ENCODE peak calls at places on chromosomes 16 and 17, in eight cellular contexts. O is CD8-positive, alpha-beta T cell; M is stomach; H is psoas muscle; V is fibroblast of pulmonary artery; X is OCI-LY7; G is IMR-90; N is left ventricle myocardium inferior. C is an unnamed sample.

GRCh38 chr17:17108681-17109049 is 66.4 kb downstream of the MPRIP start:
- DNase-seq in O (no peak), M (peak), H (no peak), V (no peak), X (no peak), G (no peak), N (peak), C (no peak)

GRCh38 chr16:78987676-78988075 is 612.9 kb downstream of the MAF start:
- DNase-seq in O (no peak), M (no peak), H (no peak), V (no peak), X (no peak), G (no peak), N (no peak), C (no peak)

GRCh38 chr17:68327823-68328557 is 36.7 kb downstream of the ARSG start:
- DNase-seq in O (no peak), M (no peak), H (no peak), V (no peak), X (no peak), G (no peak), N (no peak), C (no peak)

GRCh38 chr16:6643083-6643686 is 689.5 kb upstream of the RBFOX1 start:
- DNase-seq in O (no peak), M (peak), H (no peak), V (peak), X (peak), G (peak), N (no peak), C (peak)

GRCh38 chr17:39110435-39111136 is 40.9 kb downstream of the PLXDC1 start:
- DNase-seq in O (no peak), M (peak), H (no peak), V (no peak), X (no peak), G (no peak), N (no peak), C (no peak)

GRCh38 chr16:85286066-85286712 is 173.9 kb upstream of the CIBAR2 start:
- DNase-seq in O (no peak), M (peak), H (peak), V (peak), X (no peak), G (peak), N (peak), C (no peak)

GRCh38 chr16:8474576-8474975 is 115.7 kb downstream of the TMEM114 start:
- DNase-seq in O (no peak), M (no peak), H (no peak), V (no peak), X (no peak), G (no peak), N (no peak), C (no peak)

GRCh38 chr16:12896562-12896961 is 4.8 kb upstream of the SHISA9 start:
- DNase-seq in O (no peak), M (no peak), H (no peak), V (peak), X (peak), G (no peak), N (no peak), C (peak)

GRCh38 chr16:49431040-49431439 is 57.4 kb downstream of the C16orf78 start:
- DNase-seq in O (no peak), M (no peak), H (no peak), V (no peak), X (no peak), G (no peak), N (no peak), C (no peak)

GRCh38 chr16:66714659-66715307 is 18.2 kb upstream of the CMTM4 start:
- DNase-seq in O (no peak), M (no peak), H (no peak), V (no peak), X (no peak), G (no peak), N (no peak), C (no peak)

GRCh38 chr17:40956401-40957254 is 10.1 kb downstream of the KRT39 start:
- DNase-seq in O (no peak), M (no peak), H (no peak), V (peak), X (no peak), G (peak), N (no peak), C (no peak)

GRCh38 chr17:80820331-80820730 is 171.3 kb upstream of the CHMP6 start:
- DNase-seq in O (no peak), M (no peak), H (no peak), V (no peak), X (no peak), G (no peak), N (no peak), C (no peak)

GRCh38 chr17:80968602-80969029 is 23.0 kb upstream of the CHMP6 start:
- DNase-seq in O (no peak), M (no peak), H (peak), V (no peak), X (no peak), G (peak), N (no peak), C (no peak)

GRCh38 chr16:7545251-7545650 is 212.6 kb downstream of the RBFOX1 start:
- DNase-seq in O (no peak), M (no peak), H (no peak), V (no peak), X (no peak), G (no peak), N (no peak), C (no peak)

GRCh38 chr17:37729905-37730304 is 15.0 kb downstream of the HNF1B start:
- DNase-seq in O (no peak), M (no peak), H (no peak), V (no peak), X (no peak), G (no peak), N (no peak), C (no peak)

GRCh38 chr16:87295661-87296531 is 21.3 kb downstream of the C16orf95 start:
- DNase-seq in O (no peak), M (no peak), H (no peak), V (no peak), X (no peak), G (no peak), N (no peak), C (no peak)

GRCh38 chr16:278863-279366 is 1.5 kb upstream of the ARHGDIG start:
- DNase-seq in O (peak), M (peak), H (no peak), V (peak), X (peak), G (peak), N (no peak), C (peak)

GRCh38 chr17:9290226-9290613 is 268.9 kb downstream of the NTN1 start:
- DNase-seq in O (no peak), M (no peak), H (no peak), V (no peak), X (no peak), G (no peak), N (no peak), C (no peak)

GRCh38 chr17:59766486-59766885 is 59.0 kb downstream of the VMP1 start:
- DNase-seq in O (no peak), M (no peak), H (no peak), V (no peak), X (no peak), G (peak), N (no peak), C (no peak)

GRCh38 chr16:50257876-50258275 is 8.5 kb upstream of the ADCY7 start:
- DNase-seq in O (no peak), M (peak), H (no peak), V (no peak), X (no peak), G (no peak), N (no peak), C (no peak)

GRCh38 chr16:14672403-14672971 is 21.6 kb downstream of the PLA2G10 start:
- DNase-seq in O (no peak), M (peak), H (no peak), V (no peak), X (peak), G (no peak), N (no peak), C (peak)

GRCh38 chr17:19013226-19013625 is 8.7 kb upstream of the FAM83G start:
- DNase-seq in O (peak), M (no peak), H (no peak), V (no peak), X (no peak), G (no peak), N (no peak), C (no peak)

GRCh38 chr17:41116292-41116691 is 1.9 kb downstream of the KRTAP4-11 start:
- DNase-seq in O (no peak), M (no peak), H (no peak), V (no peak), X (peak), G (no peak), N (no peak), C (no peak)

GRCh38 chr16:68499011-68499410 is 40.1 kb upstream of the ZFP90 start:
- DNase-seq in O (no peak), M (no peak), H (no peak), V (peak), X (no peak), G (no peak), N (no peak), C (no peak)

GRCh38 chr16:66549284-66550131 is at the start of gene TK2:
- DNase-seq in O (peak), M (peak), H (peak), V (peak), X (peak), G (peak), N (peak), C (peak)

GRCh38 chr17:73179878-73180277 is 13.0 kb upstream of the COG1 start:
- DNase-seq in O (no peak), M (no peak), H (no peak), V (no peak), X (no peak), G (no peak), N (no peak), C (no peak)

GRCh38 chr17:35214631-35215273 is 20.6 kb upstream of the SLC35G3 start:
- DNase-seq in O (peak), M (no peak), H (no peak), V (no peak), X (no peak), G (no peak), N (no peak), C (no peak)

GRCh38 chr16:66927012-66927436 is 1.7 kb upstream of the RRAD start:
- DNase-seq in O (no peak), M (no peak), H (peak), V (peak), X (no peak), G (peak), N (peak), C (peak)

GRCh38 chr16:7161886-7162285 is 170.8 kb upstream of the RBFOX1 start:
- DNase-seq in O (no peak), M (no peak), H (no peak), V (no peak), X (no peak), G (no peak), N (no peak), C (no peak)

GRCh38 chr17:82835766-82836512 is 3.9 kb downstream of the ZNF750 start:
- DNase-seq in O (no peak), M (no peak), H (no peak), V (no peak), X (no peak), G (no peak), N (no peak), C (no peak)

GRCh38 chr17:2688351-2689342 is 22.9 kb downstream of the CLUH start:
- DNase-seq in O (no peak), M (no peak), H (no peak), V (no peak), X (no peak), G (no peak), N (peak), C (peak)

GRCh38 chr17:51650202-51650601 is 389.9 kb downstream of the UTP18 start:
- DNase-seq in O (no peak), M (no peak), H (no peak), V (no peak), X (no peak), G (no peak), N (no peak), C (no peak)

GRCh38 chr17:48623583-48623982 is 2.6 kb downstream of the HOXB9 start:
- DNase-seq in O (no peak), M (no peak), H (no peak), V (no peak), X (no peak), G (no peak), N (no peak), C (no peak)

GRCh38 chr17:40480501-40481003 is 20.9 kb downstream of the TNS4 start:
- DNase-seq in O (peak), M (peak), H (no peak), V (peak), X (peak), G (no peak), N (no peak), C (peak)

GRCh38 chr16:80330803-80331202 is 210.0 kb upstream of the DYNLRB2 start:
- DNase-seq in O (no peak), M (no peak), H (no peak), V (no peak), X (no peak), G (no peak), N (no peak), C (no peak)

GRCh38 chr16:54505479-54506247 is 219.1 kb upstream of the IRX3 start:
- DNase-seq in O (no peak), M (no peak), H (no peak), V (peak), X (no peak), G (no peak), N (no peak), C (no peak)

GRCh38 chr16:46803373-46803772 is 27.6 kb downstream of the C16orf87 start:
- DNase-seq in O (no peak), M (no peak), H (no peak), V (no peak), X (no peak), G (no peak), N (no peak), C (no peak)

GRCh38 chr16:46800494-46800893 is 30.5 kb downstream of the C16orf87 start:
- DNase-seq in O (no peak), M (no peak), H (no peak), V (no peak), X (no peak), G (no peak), N (no peak), C (no peak)

GRCh38 chr16:46796764-46797269 is 34.2 kb downstream of the C16orf87 start:
- DNase-seq in O (no peak), M (no peak), H (no peak), V (no peak), X (no peak), G (no peak), N (no peak), C (no peak)

DNA sequence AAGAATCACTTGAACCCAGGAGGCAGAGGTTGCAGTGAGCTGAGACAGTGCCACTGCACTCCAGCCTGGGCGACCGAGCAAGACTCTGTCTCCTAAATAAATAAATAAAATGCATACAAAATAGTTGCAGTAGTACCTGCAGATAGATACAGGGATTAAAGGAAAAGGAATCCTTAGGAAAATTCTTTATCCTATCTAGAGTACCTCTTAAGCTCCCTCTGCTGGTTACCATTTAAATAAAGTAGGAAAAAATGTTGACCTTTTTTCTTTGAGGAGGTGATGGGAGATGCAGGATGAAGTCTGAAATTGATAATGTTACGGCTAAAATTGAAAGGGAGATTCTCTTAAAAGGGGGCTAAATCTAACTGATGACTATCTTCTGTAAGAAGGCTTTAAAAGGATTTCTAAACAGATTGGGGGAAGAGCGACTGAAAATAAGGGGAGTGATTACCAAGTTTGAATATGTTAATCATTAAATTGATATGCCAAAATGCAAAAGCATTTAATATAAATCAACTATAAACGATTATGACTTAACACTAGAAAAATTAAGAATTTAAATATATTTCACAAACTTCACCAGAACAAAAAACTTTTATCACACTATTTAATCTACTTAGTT is 29.4 kb downstream of the C16orf87 start:
- DNase-seq in O (no peak), M (no peak), H (no peak), V (peak), X (no peak), G (peak), N (no peak), C (no peak)
- TF ChIP-seq CTCF in O (no peak), M (peak), H (peak), V (peak), X (peak), G (peak), N (peak), C (no peak)

DNA sequence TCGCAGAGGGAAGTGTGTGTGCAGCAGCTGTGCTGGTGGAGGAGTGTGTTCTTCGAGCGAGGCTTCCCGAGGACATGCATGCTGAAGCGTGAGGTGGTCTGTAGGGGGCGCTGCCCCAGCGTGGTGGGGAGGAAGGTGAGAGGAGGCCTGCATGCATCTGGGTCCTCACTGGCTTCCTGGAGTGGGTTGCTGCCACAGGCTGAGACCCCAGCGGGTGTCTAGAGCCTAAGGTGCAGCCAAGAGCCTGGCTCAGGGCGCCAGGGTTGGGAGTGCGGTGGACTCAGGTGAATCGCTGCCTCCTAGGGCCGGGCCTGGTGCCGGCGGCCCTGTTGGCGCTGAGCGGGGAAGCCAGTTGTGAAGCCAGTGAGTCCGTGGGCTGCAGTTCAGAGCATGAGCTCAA is 7.5 kb upstream of the HSD3B7 start:
- DNase-seq in O (peak), M (no peak), H (no peak), V (no peak), X (no peak), G (no peak), N (no peak), C (no peak)
- TF ChIP-seq CTCF in O (no peak), M (no peak), H (peak), V (peak), X (peak), G (peak), N (no peak), C (no peak)

DNA sequence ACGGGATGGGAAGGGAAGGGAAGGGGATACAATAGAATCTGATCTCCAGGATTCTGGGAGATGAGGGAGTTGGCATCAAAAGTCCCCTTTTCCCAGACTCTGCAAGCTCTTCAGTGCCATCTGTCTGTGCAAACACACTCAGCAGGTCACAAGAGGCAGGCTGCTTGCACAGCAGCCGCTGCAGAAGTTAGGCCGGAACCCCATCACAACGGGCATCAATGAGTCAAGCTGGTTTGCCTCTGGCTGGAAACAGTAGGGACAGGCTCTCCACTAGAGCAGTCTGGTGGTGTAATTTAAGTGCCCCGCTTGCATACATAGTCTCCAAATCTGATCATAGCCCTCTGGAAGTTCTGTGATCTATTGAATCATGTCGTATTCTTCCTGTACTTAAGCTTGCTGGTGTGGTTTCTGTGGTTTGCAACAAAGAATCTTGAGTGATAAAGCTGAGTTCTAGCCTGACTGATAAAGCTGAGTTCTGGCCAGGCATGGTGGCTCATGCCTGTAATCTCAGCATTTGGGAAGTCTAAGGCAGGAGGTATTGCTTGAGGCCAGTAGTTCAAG is 33.7 kb upstream of the KDM8 start:
- DNase-seq in O (peak), M (peak), H (no peak), V (peak), X (peak), G (peak), N (no peak), C (no peak)
- TF ChIP-seq CTCF in O (no peak), M (no peak), H (no peak), V (peak), X (peak), G (peak), N (no peak), C (no peak)

GRCh38 chr17:7351665-7352558 is at the start of gene KCTD11:
- DNase-seq in O (peak), M (peak), H (peak), V (peak), X (peak), G (peak), N (peak), C (peak)
- TF ChIP-seq CTCF in O (peak), M (peak), H (peak), V (peak), X (peak), G (peak), N (peak), C (peak)

C was measured in GM13976.